ENCODE peak calls at places on chromosomes 3 and 15, in five cellular contexts. X is sigmoid colon; A is effector memory CD4-positive, alpha-beta T cell; I is A673; G is PC-3. C is an unnamed sample.

GRCh38 chr15:98609144-98609852 is 39.0 kb upstream of the IGF1R start:
- DNase-seq in X (no peak), A (no peak), I (peak), G (peak), C (no peak)

GRCh38 chr3:133474251-133474801 is 74.5 kb downstream of the BFSP2 start:
- DNase-seq in X (peak), A (no peak), I (no peak), G (no peak), C (no peak)

GRCh38 chr15:52802110-52802509 is 12.0 kb upstream of the ONECUT1 start:
- DNase-seq in X (no peak), A (no peak), I (no peak), G (no peak), C (no peak)

GRCh38 chr15:81852826-81853225 is 193.0 kb downstream of the MEX3B start:
- DNase-seq in X (no peak), A (no peak), I (no peak), G (no peak), C (no peak)

GRCh38 chr15:70101459-70102113 is 3.9 kb upstream of the TLE3 start:
- DNase-seq in X (peak), A (no peak), I (peak), G (peak), C (no peak)

GRCh38 chr3:197791120-197792018 is at the start of gene LRCH3:
- DNase-seq in X (peak), A (peak), I (peak), G (peak), C (peak)

GRCh38 chr3:32238027-32238815 is at the start of gene CMTM8:
- DNase-seq in X (no peak), A (peak), I (peak), G (peak), C (peak)

GRCh38 chr3:130093741-130094391 is 12.2 kb downstream of the ALG1L2 start:
- DNase-seq in X (no peak), A (no peak), I (no peak), G (no peak), C (no peak)

GRCh38 chr3:4939276-4939675 is 40.0 kb upstream of the BHLHE40 start:
- DNase-seq in X (no peak), A (no peak), I (no peak), G (no peak), C (no peak)

GRCh38 chr3:126180477-126181397 is at the start of gene ALDH1L1:
- DNase-seq in X (peak), A (no peak), I (peak), G (no peak), C (no peak)

GRCh38 chr3:148309390-148310035 is 388.2 kb upstream of the AGTR1 start:
- DNase-seq in X (no peak), A (no peak), I (peak), G (peak), C (no peak)

GRCh38 chr15:92645051-92645631 is 10.4 kb downstream of the FAM174B start:
- DNase-seq in X (no peak), A (no peak), I (no peak), G (peak), C (no peak)

GRCh38 chr3:185070491-185071335 is 82.1 kb downstream of the C3orf70 start:
- DNase-seq in X (no peak), A (no peak), I (peak), G (peak), C (no peak)

GRCh38 chr3:117788086-117788485 is 1078.5 kb downstream of the TUSC7 start:
- DNase-seq in X (no peak), A (no peak), I (peak), G (peak), C (no peak)

GRCh38 chr15:59260090-59260489 is 53.4 kb downstream of the LDHAL6B start:
- DNase-seq in X (no peak), A (no peak), I (no peak), G (no peak), C (no peak)

GRCh38 chr3:45168451-45168850 is 22.3 kb upstream of the CDCP1 start:
- DNase-seq in X (no peak), A (no peak), I (no peak), G (no peak), C (no peak)

GRCh38 chr15:73353734-73354133 is 15.0 kb downstream of the HCN4 start:
- DNase-seq in X (no peak), A (no peak), I (no peak), G (no peak), C (no peak)

GRCh38 chr3:129654126-129654525 is 47.6 kb upstream of the PLXND1 start:
- DNase-seq in X (no peak), A (no peak), I (no peak), G (no peak), C (no peak)

GRCh38 chr3:134078169-134078821 is 48.6 kb upstream of the SLCO2A1 start:
- DNase-seq in X (no peak), A (no peak), I (no peak), G (peak), C (no peak)

GRCh38 chr15:35630570-35630969 is 84.6 kb upstream of the DPH6 start:
- DNase-seq in X (no peak), A (no peak), I (no peak), G (no peak), C (no peak)

GRCh38 chr15:35627696-35628095 is 81.7 kb upstream of the DPH6 start:
- DNase-seq in X (no peak), A (no peak), I (no peak), G (no peak), C (no peak)

GRCh38 chr15:35630985-35631384 is 85.0 kb upstream of the DPH6 start:
- DNase-seq in X (no peak), A (no peak), I (no peak), G (no peak), C (no peak)

GRCh38 chr15:35633677-35634076 is 87.7 kb upstream of the DPH6 start:
- DNase-seq in X (no peak), A (no peak), I (no peak), G (no peak), C (no peak)
- H3K27ac ChIP-seq in X (no peak), A (no peak), I (no peak), G (no peak), C (no peak)

GRCh38 chr3:196179380-196180308 is 31.6 kb downstream of the ZDHHC19 start:
- DNase-seq in X (no peak), A (peak), I (no peak), G (peak), C (peak)
- H3K27ac ChIP-seq in X (no peak), A (peak), I (no peak), G (peak), C (peak)

DNA sequence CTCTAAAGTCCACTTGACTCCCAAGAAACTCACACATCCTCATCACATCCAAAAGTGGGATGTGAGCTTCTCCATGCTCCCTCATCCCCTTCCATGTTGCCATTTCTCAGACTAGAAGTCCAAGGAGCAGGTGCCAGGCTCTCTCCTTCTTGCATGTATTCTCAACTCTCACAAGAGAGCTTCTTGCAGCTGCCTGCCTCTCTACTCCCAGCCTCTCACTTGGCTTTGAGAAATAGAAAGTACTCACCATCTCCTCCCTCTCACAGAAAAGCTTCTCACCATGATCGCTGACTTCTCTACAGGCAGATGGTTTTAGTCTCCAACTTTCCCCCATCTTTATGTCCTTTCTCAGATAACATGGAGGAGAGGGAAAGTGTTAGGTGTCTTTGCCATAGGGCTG is 26.6 kb downstream of the COL8A1 start:
- DNase-seq in X (no peak), A (no peak), I (no peak), G (no peak), C (no peak)
- H3K27ac ChIP-seq in X (no peak), A (no peak), I (no peak), G (no peak), C (no peak)

GRCh38 chr15:89794627-89795241 is 18.6 kb downstream of the MESP2 start:
- DNase-seq in X (no peak), A (no peak), I (no peak), G (peak), C (no peak)
- H3K27ac ChIP-seq in X (no peak), A (no peak), I (no peak), G (no peak), C (no peak)

GRCh38 chr3:98545940-98546339 is 14.2 kb downstream of the GPR15 start:
- DNase-seq in X (no peak), A (no peak), I (no peak), G (no peak), C (no peak)
- H3K27ac ChIP-seq in X (no peak), A (peak), I (no peak), G (no peak), C (no peak)

DNA sequence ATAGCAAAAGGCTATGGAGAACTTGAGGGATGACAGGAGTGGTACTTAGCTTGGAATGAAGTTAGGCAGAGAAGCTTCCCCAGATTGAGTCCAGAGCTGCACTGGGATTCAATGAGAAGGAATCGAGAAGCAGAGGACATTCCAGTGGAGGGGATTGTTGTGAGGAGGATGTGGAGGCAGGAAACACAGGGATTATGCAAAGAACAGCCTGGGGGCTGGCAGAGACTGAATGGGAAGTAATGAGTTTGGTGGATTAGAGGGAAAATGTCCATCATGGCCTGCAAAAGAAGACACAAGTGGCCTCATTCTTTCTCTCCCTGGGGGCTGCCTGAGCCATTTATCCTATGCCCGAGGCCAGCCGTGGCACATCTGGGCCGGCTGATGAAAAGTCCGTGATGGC is 20.5 kb upstream of the SCN10A start:
- DNase-seq in X (no peak), A (no peak), I (no peak), G (no peak), C (no peak)
- H3K27ac ChIP-seq in X (no peak), A (no peak), I (no peak), G (no peak), C (no peak)

DNA sequence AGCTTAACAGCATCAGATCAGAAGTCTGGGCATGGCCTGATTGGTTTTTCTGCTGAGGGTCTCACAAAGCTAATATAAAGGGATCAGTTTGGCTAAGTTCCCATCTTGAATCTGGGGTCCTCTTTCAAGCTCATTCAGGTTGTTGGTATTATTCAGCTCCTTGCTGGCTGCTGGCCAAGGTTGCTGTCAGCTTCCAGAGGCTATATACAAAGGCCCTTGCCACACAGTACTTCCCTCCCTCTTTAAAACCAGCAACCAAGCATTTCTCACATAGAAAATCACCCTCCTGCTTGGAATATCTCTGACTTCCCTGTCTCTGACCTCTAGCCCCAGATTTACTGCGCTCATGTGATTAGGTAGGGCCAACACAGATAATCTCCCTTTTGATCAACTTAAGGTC is 443.0 kb downstream of the ERC2 start:
- DNase-seq in X (no peak), A (no peak), I (peak), G (no peak), C (no peak)
- H3K27ac ChIP-seq in X (no peak), A (no peak), I (peak), G (no peak), C (no peak)

GRCh38 chr3:61583890-61584289 is 22.5 kb downstream of the PTPRG start:
- DNase-seq in X (no peak), A (no peak), I (no peak), G (no peak), C (no peak)
- H3K27ac ChIP-seq in X (peak), A (no peak), I (no peak), G (no peak), C (no peak)

C was measured in CD8-positive, alpha-beta memory T cell.